ENCODE peak calls at places on chromosomes 16 and 17, in six cellular contexts. Z is GM12878, A is H1, Y is SK-N-SH, F is K562, K is HepG2. E is an unnamed sample.

GRCh38 chr17:58303981-58304734 is 23.4 kb upstream of the MPO start:
- DNase-seq in Z (no peak), A (peak), Y (peak), F (peak), K (peak), E (no peak)

GRCh38 chr17:34840758-34841157 is 120.5 kb downstream of the CCT6B start:
- DNase-seq in Z (no peak), A (peak), Y (no peak), F (no peak), K (no peak), E (no peak)

GRCh38 chr17:34306466-34306865 is 12.8 kb upstream of the CCL8 start:
- DNase-seq in Z (no peak), A (peak), Y (peak), F (no peak), K (no peak), E (no peak)

GRCh38 chr17:69430488-69430887 is 16.0 kb downstream of the MAP2K6 start:
- DNase-seq in Z (no peak), A (no peak), Y (no peak), F (no peak), K (no peak), E (no peak)

GRCh38 chr17:19470529-19471261 is 59.7 kb downstream of the RNF112 start:
- DNase-seq in Z (no peak), A (peak), Y (no peak), F (no peak), K (no peak), E (no peak)

GRCh38 chr16:24729967-24730815 is 740 bp downstream of the TNRC6A start:
- DNase-seq in Z (no peak), A (no peak), Y (peak), F (peak), K (no peak), E (no peak)

GRCh38 chr17:46264456-46265198 is 30.3 kb upstream of the LRRC37A start:
- DNase-seq in Z (no peak), A (no peak), Y (peak), F (peak), K (peak), E (no peak)

GRCh38 chr16:66902648-66903543 is 15.8 kb downstream of the CDH16 start:
- DNase-seq in Z (no peak), A (no peak), Y (peak), F (no peak), K (no peak), E (no peak)

GRCh38 chr17:930258-930657 is 49.3 kb downstream of the NXN start:
- DNase-seq in Z (no peak), A (no peak), Y (no peak), F (no peak), K (peak), E (no peak)

GRCh38 chr17:38554430-38555350 is 51.1 kb downstream of the SRCIN1 start:
- DNase-seq in Z (no peak), A (no peak), Y (no peak), F (no peak), K (no peak), E (no peak)

GRCh38 chr17:40598928-40599627 is 33.8 kb upstream of the CCR7 start:
- DNase-seq in Z (peak), A (no peak), Y (no peak), F (no peak), K (no peak), E (no peak)

GRCh38 chr17:48814504-48814903 is 2.5 kb downstream of the TTLL6 start:
- DNase-seq in Z (no peak), A (peak), Y (peak), F (peak), K (peak), E (no peak)

GRCh38 chr17:57251211-57251787 is 5.0 kb upstream of the MSI2 start:
- DNase-seq in Z (no peak), A (no peak), Y (no peak), F (no peak), K (no peak), E (no peak)

GRCh38 chr17:35541434-35541833 is 4.0 kb upstream of the SLFN12L start:
- DNase-seq in Z (no peak), A (no peak), Y (no peak), F (no peak), K (no peak), E (no peak)

GRCh38 chr17:21213491-21214014 is 408 bp downstream of the TMEM11 start:
- DNase-seq in Z (no peak), A (no peak), Y (peak), F (peak), K (no peak), E (peak)

GRCh38 chr16:12431547-12431946 is 372.1 kb downstream of the CPPED1 start:
- DNase-seq in Z (no peak), A (no peak), Y (no peak), F (no peak), K (no peak), E (no peak)

GRCh38 chr17:32342603-32343325 is 791 bp upstream of the C17orf75 start:
- DNase-seq in Z (no peak), A (peak), Y (no peak), F (no peak), K (no peak), E (no peak)

GRCh38 chr16:9670058-9670457 is 512.2 kb downstream of the GRIN2A start:
- DNase-seq in Z (no peak), A (no peak), Y (no peak), F (no peak), K (no peak), E (no peak)

GRCh38 chr17:37358098-37358829 is 17.5 kb upstream of the C17orf78 start:
- DNase-seq in Z (no peak), A (peak), Y (peak), F (peak), K (peak), E (no peak)

GRCh38 chr17:29918922-29919856 is 10.8 kb downstream of the SSH2 start:
- DNase-seq in Z (no peak), A (no peak), Y (no peak), F (no peak), K (no peak), E (no peak)

GRCh38 chr16:71658771-71659170 is 32.8 kb downstream of the MARVELD3 start:
- DNase-seq in Z (no peak), A (no peak), Y (no peak), F (no peak), K (no peak), E (no peak)
- TF ChIP-seq GABPA in Z (no peak), A (no peak), Y (no peak), F (no peak), K (no peak), E (no peak)

DNA sequence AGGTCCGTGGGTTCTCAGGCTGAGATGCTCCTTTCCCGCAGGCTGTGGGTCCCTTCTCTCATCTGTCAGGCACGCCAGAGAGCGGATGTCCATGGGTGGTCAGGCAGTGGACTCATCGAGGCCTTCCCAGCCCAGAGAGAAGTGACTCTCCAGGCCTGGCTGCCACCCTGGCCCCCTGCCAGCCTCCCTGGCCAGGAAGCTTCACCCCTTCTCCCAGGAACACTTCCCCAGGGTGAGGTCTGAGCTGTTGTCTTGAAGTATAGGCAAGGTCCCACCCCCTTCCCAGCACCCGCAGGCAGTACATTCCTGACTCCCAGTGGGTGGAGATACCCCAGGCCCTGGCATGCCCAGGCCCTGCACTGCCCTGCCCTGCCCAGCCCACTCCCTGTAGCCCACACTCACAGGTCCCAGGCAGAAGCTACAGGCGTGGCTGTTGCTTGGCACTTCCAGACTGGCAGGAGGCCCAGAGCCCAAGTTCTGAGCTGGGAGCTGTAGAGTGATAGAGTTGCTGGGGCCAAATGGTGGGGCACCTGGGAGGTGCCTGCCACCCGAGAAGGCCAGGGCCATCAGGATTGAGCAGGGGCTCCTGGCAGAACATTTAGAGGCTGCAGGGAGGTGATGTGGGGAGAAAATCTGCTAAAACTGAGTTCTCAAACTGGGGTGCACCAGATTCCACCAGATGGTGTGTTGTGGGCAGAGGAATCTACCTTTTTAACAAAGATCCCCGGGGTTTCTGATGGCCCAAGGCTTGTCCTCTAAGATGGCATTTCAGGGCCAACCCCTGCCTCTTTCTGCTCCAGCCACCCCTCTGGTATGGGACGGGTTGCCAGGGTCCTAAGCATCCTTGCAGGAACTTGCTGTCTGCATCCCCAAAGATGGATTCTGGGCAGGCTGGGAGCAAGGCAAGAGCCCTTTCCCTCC is 6.7 kb downstream of the ITGA3 start:
- DNase-seq in Z (no peak), A (no peak), Y (peak), F (no peak), K (no peak), E (no peak)
- TF ChIP-seq GABPA in Z (no peak), A (no peak), Y (peak), F (no peak), K (no peak), E (no peak)

DNA sequence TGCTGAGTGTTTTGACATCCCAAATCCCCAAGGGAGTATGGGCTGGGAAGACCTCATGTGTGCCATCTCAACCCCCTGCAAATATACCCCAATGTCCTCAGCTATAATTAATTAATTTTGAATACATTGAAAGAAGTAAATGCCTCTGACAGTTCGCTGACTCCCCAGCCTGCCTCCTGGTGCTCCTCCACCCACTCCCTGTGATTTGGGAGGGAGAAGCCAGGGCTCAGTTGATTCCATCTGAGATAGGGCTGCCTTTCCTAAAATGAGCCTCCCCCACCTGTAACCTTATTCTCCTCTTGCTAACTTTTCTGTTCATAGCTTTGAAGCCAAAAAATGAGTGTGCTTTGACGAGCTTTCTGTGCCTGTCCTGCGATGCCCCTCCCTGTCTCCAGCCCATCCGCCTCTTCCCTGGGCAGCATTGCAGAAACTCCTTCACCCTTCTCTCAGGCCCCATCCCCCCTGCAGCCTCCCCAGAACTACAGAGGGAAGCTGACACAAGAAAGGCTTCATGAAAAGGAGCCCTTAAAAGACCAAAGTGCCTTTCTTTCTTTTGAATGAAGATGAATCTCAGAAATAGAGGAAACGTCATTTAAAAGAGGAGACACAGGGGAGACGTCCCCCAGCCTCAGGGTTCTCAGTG is 70.2 kb downstream of the HLF start:
- DNase-seq in Z (no peak), A (no peak), Y (no peak), F (no peak), K (no peak), E (no peak)
- TF ChIP-seq GABPA in Z (no peak), A (no peak), Y (no peak), F (no peak), K (no peak), E (no peak)

DNA sequence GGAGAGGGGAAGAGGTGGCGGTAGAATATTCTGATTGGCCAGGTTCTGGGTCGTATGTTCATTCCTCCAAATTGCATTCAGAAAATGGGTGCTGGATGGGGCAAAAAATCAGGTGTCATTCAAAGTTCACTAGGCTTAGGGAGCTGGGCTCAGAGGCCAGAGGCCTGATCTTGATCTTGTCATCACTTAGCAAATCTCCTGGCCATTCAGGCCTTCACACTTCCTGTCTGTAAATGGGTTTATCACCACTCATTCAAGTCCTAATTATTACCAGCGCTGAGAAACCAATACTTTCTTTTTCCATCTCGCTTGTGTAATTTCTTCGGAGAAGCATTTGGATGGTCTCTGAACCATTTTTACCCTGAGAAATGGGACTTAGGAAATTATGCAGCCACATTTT is 50.8 kb downstream of the BMERB1 start:
- DNase-seq in Z (no peak), A (no peak), Y (no peak), F (no peak), K (no peak), E (no peak)
- TF ChIP-seq GABPA in Z (no peak), A (no peak), Y (no peak), F (no peak), K (no peak), E (no peak)

GRCh38 chr16:61836804-61837398 is 199.3 kb downstream of the CDH8 start:
- DNase-seq in Z (no peak), A (no peak), Y (no peak), F (no peak), K (no peak), E (no peak)
- TF ChIP-seq GABPA in Z (no peak), A (no peak), Y (no peak), F (no peak), K (no peak), E (no peak)